ENCODE peak calls at places on chromosomes 3 and 15, in ten cellular contexts. Y is HS-5; H is NB4; K is activated naive CD4-positive, alpha-beta T cell; N is mesenteric fat pad; L is RKO; P is stimulated activated CD4-positive, alpha-beta T cell treated with anti-CD3 and anti-CD28 coated beads, Interleukin-12 subunit alpha, Interleukin-12 subunit beta, amount 100 ng/mL, for 48 hours; S is LHCN-M2; X is A172; R is uterus. E is an unnamed sample.

GRCh38 chr3:59731909-59732308 is 682.1 kb upstream of the CFAP20DC start:
- DNase-seq in R (no peak), S (no peak), X (no peak), Y (no peak), H (peak; percentile 2), N (no peak), K (no peak), P (no peak), L (no peak), E (no peak)

GRCh38 chr3:134449277-134449676 is 36.5 kb downstream of the ANAPC13 start:
- DNase-seq in L (peak; percentile 17), S (peak; percentile 60), R (peak; percentile 44), H (peak; percentile 12), N (no peak), X (peak; percentile 53), P (no peak), K (no peak), Y (no peak), E (peak; percentile 70)

GRCh38 chr15:66609876-66610275 is 44.1 kb upstream of the LCTL start:
- DNase-seq in R (no peak), P (no peak), X (no peak), S (no peak), N (no peak), Y (no peak), L (no peak), K (no peak), H (no peak), E (no peak)

GRCh38 chr3:54356299-54357037 is 234.1 kb downstream of the CACNA2D3 start:
- DNase-seq in Y (no peak), N (no peak), P (no peak), R (no peak), X (peak; percentile 77), L (no peak), K (no peak), S (no peak), H (no peak), E (peak; percentile 50)

GRCh38 chr3:104715972-104716371 is 650.7 kb upstream of the ALCAM start:
- DNase-seq in H (no peak), P (no peak), L (no peak), S (no peak), N (no peak), Y (no peak), K (no peak), X (no peak), R (no peak), E (no peak)

GRCh38 chr3:64568895-64569509 is 118.8 kb downstream of the ADAMTS9 start:
- DNase-seq in K (no peak), H (no peak), P (no peak), Y (no peak), R (no peak), S (no peak), X (no peak), N (no peak), L (no peak), E (no peak)

GRCh38 chr3:46491089-46492070 is 6.4 kb upstream of the RTP3 start:
- DNase-seq in L (no peak), P (no peak), S (peak; percentile 43), K (no peak), Y (no peak), N (no peak), H (peak; percentile 86), X (no peak), R (no peak), E (no peak)

GRCh38 chr3:69065318-69065964 is 13.3 kb upstream of the TMF1 start:
- DNase-seq in N (no peak), X (no peak), R (no peak), L (no peak), S (no peak), K (no peak), H (no peak), P (no peak), Y (no peak), E (no peak)

E was measured in Daoy.